ENCODE peak calls at places on chromosomes 16 and 17, in five cellular contexts. Z is uterus, Q is fibroblast of lung, H is GM23338, F is fibroblast of pulmonary artery. B is an unnamed sample.

GRCh38 chr17:77125432-77125901 is 15.3 kb upstream of the SEC14L1 start:
- DNase-seq in F (peak; percentile 94), Q (peak; percentile 99), H (no peak), Z (no peak), B (no peak)

GRCh38 chr16:87295259-87295658 is 21.9 kb downstream of the C16orf95 start:
- DNase-seq in H (peak; percentile 76), F (no peak), Q (no peak), Z (no peak), B (no peak)

GRCh38 chr16:78519896-78520295 is 420.4 kb downstream of the WWOX start:
- DNase-seq in F (no peak), H (no peak), Q (no peak), Z (peak; percentile 57), B (no peak)

GRCh38 chr17:79420318-79421243 is 190.3 kb downstream of the RBFOX3 start:
- DNase-seq in Z (peak; percentile 22), H (no peak), Q (peak; percentile 20), F (peak; percentile 26), B (no peak)

GRCh38 chr16:70730944-70731343 is 45.1 kb upstream of the MTSS2 start:
- DNase-seq in F (no peak), H (no peak), Q (no peak), Z (no peak), B (no peak)

GRCh38 chr16:48862087-48862532 is 252.1 kb upstream of the N4BP1 start:
- DNase-seq in Z (peak; percentile 16), H (peak; percentile 60), F (no peak), Q (peak; percentile 7), B (no peak)

GRCh38 chr17:6303664-6304063 is 131.3 kb downstream of the AIPL1 start:
- DNase-seq in F (peak; percentile 26), H (peak; percentile 77), Q (peak; percentile 33), Z (no peak), B (no peak)

GRCh38 chr16:81521141-81521626 is 76.6 kb downstream of the CMIP start:
- DNase-seq in Z (no peak), H (no peak), Q (no peak), F (no peak), B (peak; percentile 34)

GRCh38 chr16:87407511-87408112 is 15.5 kb downstream of the MAP1LC3B start:
- DNase-seq in Q (peak; percentile 85), F (peak; percentile 26), Z (no peak), H (no peak), B (peak; percentile 15)

GRCh38 chr17:79721993-79722671 is 8.6 kb upstream of the ENPP7 start:
- DNase-seq in Q (no peak), Z (no peak), H (peak; percentile 81), F (no peak), B (no peak)

GRCh38 chr17:31907342-31907975 is 6.0 kb upstream of the UTP6 start:
- DNase-seq in Q (peak; percentile 77), H (no peak), F (peak; percentile 65), Z (peak; percentile 61), B (no peak)

GRCh38 chr16:87657621-87658192 is 55.4 kb downstream of the JPH3 start:
- DNase-seq in H (peak; percentile 81), Q (peak; percentile 3), Z (no peak), F (peak; percentile 11), B (no peak)

GRCh38 chr17:65190467-65191095 is 53.4 kb downstream of the RGS9 start:
- DNase-seq in F (peak; percentile 42), Z (no peak), Q (peak; percentile 69), H (no peak), B (no peak)

GRCh38 chr17:57555636-57556175 is 189.4 kb downstream of the CCDC182 start:
- DNase-seq in H (no peak), Q (no peak), F (no peak), Z (no peak), B (no peak)

GRCh38 chr17:40548982-40549680 is 16.1 kb downstream of the CCR7 start:
- DNase-seq in Q (peak; percentile 86), Z (peak; percentile 70), F (peak; percentile 90), H (no peak), B (peak; percentile 33)

GRCh38 chr17:62871291-62871690 is 63.2 kb upstream of the MARCHF10 start:
- DNase-seq in F (no peak), Q (no peak), Z (no peak), H (peak; percentile 40), B (no peak)

GRCh38 chr17:59425085-59425901 is 93.8 kb downstream of the YPEL2 start:
- DNase-seq in F (peak; percentile 72), H (peak; percentile 21), Q (peak; percentile 26), Z (peak; percentile 56), B (no peak)

GRCh38 chr17:41511716-41512115 is 6.3 kb upstream of the KRT13 start:
- DNase-seq in Z (no peak), H (no peak), F (no peak), Q (no peak), B (no peak)

GRCh38 chr17:58312021-58312630 is 16.5 kb downstream of the TSPOAP1 start:
- DNase-seq in H (no peak), Q (no peak), F (no peak), Z (no peak), B (peak; percentile 36)

GRCh38 chr17:73901661-73902415 is 257.6 kb upstream of the SDK2 start:
- DNase-seq in F (no peak), Z (no peak), Q (no peak), H (peak; percentile 73), B (no peak)

GRCh38 chr17:27491713-27492190 is 35.5 kb downstream of the KSR1 start:
- DNase-seq in Q (no peak), Z (no peak), H (no peak), F (no peak), B (peak; percentile 34)

GRCh38 chr17:27490391-27490790 is 34.1 kb downstream of the KSR1 start:
- DNase-seq in F (no peak), Z (no peak), Q (no peak), H (no peak), B (no peak)

GRCh38 chr17:27488263-27488662 is 32.0 kb downstream of the KSR1 start:
- DNase-seq in H (no peak), Z (no peak), Q (no peak), F (peak; percentile 33), B (no peak)

GRCh38 chr17:27485711-27486495 is 29.7 kb downstream of the KSR1 start:
- DNase-seq in Z (no peak), H (no peak), Q (no peak), F (no peak), B (no peak)

DNA sequence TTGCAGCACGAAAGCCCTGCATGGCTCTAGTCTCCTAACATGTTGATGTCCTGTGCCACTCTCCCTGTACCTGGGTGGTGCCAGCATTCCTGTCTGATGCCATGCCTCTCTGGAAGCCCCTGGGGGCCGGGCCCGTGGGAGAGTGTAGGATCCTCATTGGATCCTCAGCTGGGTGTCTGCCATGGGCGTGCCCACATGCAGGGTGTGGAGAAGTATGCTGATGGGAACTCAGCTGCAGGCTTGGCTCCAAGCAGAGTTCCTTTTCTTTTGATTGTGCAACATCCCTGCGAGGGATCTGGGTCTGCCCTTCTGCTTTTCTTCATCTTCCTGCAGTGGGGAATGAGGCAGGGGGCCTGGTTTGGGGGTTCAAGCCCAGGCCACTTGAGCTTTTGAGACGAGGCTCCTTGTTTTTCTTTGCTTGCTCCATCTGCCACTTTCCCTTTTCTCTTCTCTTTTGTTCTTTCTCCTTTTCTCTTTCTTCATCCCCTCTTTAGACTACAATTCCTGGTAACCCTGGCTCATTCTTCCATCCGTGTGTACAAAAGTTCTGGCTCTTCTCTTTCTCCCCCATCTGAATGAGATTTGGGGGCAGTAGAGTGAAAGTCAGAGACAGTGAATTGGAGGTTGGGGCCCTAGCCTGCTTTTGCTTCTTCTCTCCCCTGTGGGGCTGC is 32.9 kb downstream of the KSR1 start:
- DNase-seq in Z (peak; percentile 61), Q (peak; percentile 64), H (no peak), F (peak; percentile 80), B (no peak)
- TF ChIP-seq CTCF in Z (no peak), Q (no peak), H (no peak), F (no peak), B (no peak)

GRCh38 chr17:37519241-37519985 is 29.7 kb downstream of the DUSP14 start:
- DNase-seq in Q (peak; percentile 80), H (no peak), Z (no peak), F (no peak), B (no peak)

GRCh38 chr17:37520174-37520573 is 30.5 kb downstream of the DUSP14 start:
- DNase-seq in Q (no peak), F (no peak), H (peak; percentile 27), Z (no peak), B (no peak)

GRCh38 chr17:37521821-37522220 is 32.1 kb downstream of the DUSP14 start:
- DNase-seq in F (no peak), Q (no peak), Z (no peak), H (no peak), B (no peak)

GRCh38 chr17:37516131-37516561 is 26.5 kb downstream of the DUSP14 start:
- DNase-seq in H (no peak), F (peak; percentile 41), Q (peak; percentile 81), Z (no peak), B (no peak)

GRCh38 chr17:37518816-37519215 is 29.1 kb downstream of the DUSP14 start:
- DNase-seq in H (no peak), F (no peak), Z (no peak), Q (no peak), B (no peak)
- TF ChIP-seq CTCF in H (no peak), F (no peak), Z (no peak), Q (no peak), B (no peak)

GRCh38 chr17:50858486-50859225 is 7.5 kb downstream of the TOB1 start:
- DNase-seq in H (no peak), F (no peak), Z (no peak), Q (no peak), B (no peak)

GRCh38 chr17:50861822-50862528 is 4.2 kb downstream of the TOB1 start:
- DNase-seq in H (no peak), F (no peak), Z (no peak), Q (no peak), B (no peak)

GRCh38 chr17:50863221-50863843 is 2.8 kb downstream of the TOB1 start:
- DNase-seq in Q (no peak), H (peak; percentile 79), F (peak; percentile 54), Z (no peak), B (peak; percentile 47)

GRCh38 chr17:50863931-50864330 is 2.2 kb downstream of the TOB1 start:
- DNase-seq in H (no peak), F (no peak), Z (no peak), Q (no peak), B (no peak)

DNA sequence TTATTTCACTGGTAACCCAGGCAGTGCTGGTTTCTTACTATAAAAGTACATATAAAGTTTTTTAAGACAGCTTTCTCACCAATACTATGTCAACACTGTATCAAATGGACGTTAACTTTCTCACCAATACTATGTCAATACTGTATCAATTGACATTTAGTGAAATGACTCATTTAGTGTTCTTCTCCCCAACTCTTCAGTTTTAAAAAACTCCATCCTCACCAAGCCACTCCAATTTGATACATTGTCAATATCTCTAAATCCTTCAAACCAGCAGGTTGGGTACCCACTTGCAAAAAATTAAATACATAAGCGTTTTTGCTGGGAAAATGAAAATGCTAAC is 4.8 kb downstream of the TOB1 start:
- DNase-seq in H (no peak), F (no peak), Z (no peak), Q (no peak), B (no peak)
- TF ChIP-seq CTCF in H (no peak), F (no peak), Z (no peak), Q (no peak), B (no peak)

GRCh38 chr16:77225182-77225581 is 26.0 kb downstream of the SYCE1L start:
- DNase-seq in Z (no peak), H (no peak), Q (no peak), F (no peak), B (no peak)

GRCh38 chr16:77220427-77220826 is 21.2 kb downstream of the SYCE1L start:
- DNase-seq in Z (no peak), F (no peak), Q (no peak), H (no peak), B (no peak)

GRCh38 chr16:77219437-77219836 is 20.2 kb downstream of the SYCE1L start:
- DNase-seq in F (no peak), H (no peak), Z (no peak), Q (no peak), B (no peak)

GRCh38 chr16:77221482-77221881 is 22.3 kb downstream of the SYCE1L start:
- DNase-seq in Q (no peak), H (no peak), Z (no peak), F (peak; percentile 53), B (no peak)

GRCh38 chr16:77223184-77223583 is 24.0 kb downstream of the SYCE1L start:
- DNase-seq in Q (no peak), H (peak; percentile 87), Z (no peak), F (no peak), B (no peak)
- TF ChIP-seq CTCF in Q (no peak), H (peak; percentile 79), Z (no peak), F (peak; percentile 23), B (no peak)